ENCODE peak calls at places on chromosome 12, in seven cellular contexts. A, H, Y, E, M, R and K are unnamed samples.

GRCh38 chr12:92977326-92977725 is 48.2 kb upstream of the EEA1 start:
- DNase-seq in E (no peak), A (no peak), R (no peak), H (no peak), M (no peak), Y (peak), K (no peak)

GRCh38 chr12:113271853-113272561 is 50.7 kb downstream of the TPCN1 start:
- DNase-seq in M (peak), A (peak), Y (peak), E (peak), R (no peak), H (peak), K (peak)

GRCh38 chr12:52924764-52925716 is 20.2 kb upstream of the KRT8 start:
- DNase-seq in E (no peak), H (peak), M (no peak), A (peak), Y (peak), R (no peak), K (peak)

GRCh38 chr12:77152623-77153193 is 87.3 kb upstream of the E2F7 start:
- DNase-seq in M (no peak), E (no peak), H (peak), A (peak), Y (peak), R (no peak), K (peak)

GRCh38 chr12:95228617-95229016 is 11.0 kb downstream of the VEZT start:
- DNase-seq in E (no peak), Y (no peak), M (no peak), H (no peak), R (no peak), A (no peak), K (no peak)

GRCh38 chr12:105595440-105595839 is 264.9 kb downstream of the C12orf75 start:
- DNase-seq in E (no peak), A (no peak), M (no peak), H (no peak), R (no peak), Y (no peak), K (no peak)

GRCh38 chr12:19273482-19274330 is 144.2 kb downstream of the PLEKHA5 start:
- DNase-seq in A (peak), Y (peak), R (no peak), H (peak), M (peak), E (peak), K (peak)

GRCh38 chr12:12540261-12541013 is 22.2 kb downstream of the DUSP16 start:
- DNase-seq in Y (no peak), H (no peak), A (no peak), M (no peak), E (no peak), R (no peak), K (no peak)

GRCh38 chr12:24561411-24561871 is 387.5 kb downstream of the BCAT1 start:
- DNase-seq in E (peak), M (no peak), R (no peak), A (peak), H (peak), Y (peak), K (peak)

GRCh38 chr12:88309546-88309945 is 167.4 kb downstream of the TMTC3 start:
- DNase-seq in R (no peak), M (no peak), Y (peak), E (no peak), H (peak), A (peak), K (peak)

GRCh38 chr12:105090361-105090760 is 6.1 kb upstream of the ALDH1L2 start:
- DNase-seq in A (no peak), Y (no peak), E (no peak), R (no peak), M (no peak), H (no peak), K (no peak)

GRCh38 chr12:98256830-98257229 is 258.6 kb upstream of the TMPO start:
- DNase-seq in R (no peak), Y (no peak), E (no peak), H (no peak), M (no peak), A (no peak), K (no peak)

GRCh38 chr12:64670039-64670438 is 59.7 kb downstream of the RASSF3 start:
- DNase-seq in R (no peak), Y (no peak), M (no peak), A (no peak), H (no peak), E (no peak), K (no peak)

GRCh38 chr12:26680724-26681455 is 152.1 kb downstream of the ITPR2 start:
- DNase-seq in Y (peak), R (no peak), A (peak), M (no peak), H (peak), E (no peak), K (peak)

GRCh38 chr12:120115692-120116442 is 686 bp downstream of the RAB35 start:
- DNase-seq in Y (peak), M (no peak), H (peak), R (no peak), E (no peak), A (peak), K (peak)

GRCh38 chr12:43406797-43407196 is 145.2 kb downstream of the ADAMTS20 start:
- DNase-seq in Y (no peak), H (no peak), E (no peak), R (no peak), A (no peak), M (no peak), K (no peak)

GRCh38 chr12:56007892-56008471 is 10.9 kb downstream of the SUOX start:
- DNase-seq in Y (no peak), E (no peak), M (no peak), R (no peak), H (peak), A (no peak), K (peak)

GRCh38 chr12:115597157-115597712 is 680.3 kb downstream of the MED13L start:
- DNase-seq in Y (peak), M (no peak), R (no peak), A (peak), H (peak), E (no peak), K (peak)

GRCh38 chr12:6934110-6934509 is 6.4 kb downstream of the ATN1 start:
- DNase-seq in H (peak), Y (peak), M (no peak), R (no peak), E (no peak), A (peak), K (no peak)

GRCh38 chr12:52175411-52176350 is 16.1 kb downstream of the KRT80 start:
- DNase-seq in M (no peak), A (no peak), R (no peak), Y (peak), H (no peak), E (no peak), K (no peak)

GRCh38 chr12:38771871-38772270 is 133.5 kb downstream of the CPNE8 start:
- DNase-seq in H (no peak), A (no peak), M (no peak), Y (peak), E (no peak), R (no peak), K (no peak)

GRCh38 chr12:52155048-52155868 is 36.6 kb downstream of the KRT80 start:
- DNase-seq in Y (peak), E (no peak), M (no peak), A (no peak), R (no peak), H (peak), K (peak)

GRCh38 chr12:54678131-54678530 is 30.0 kb upstream of the DCD start:
- DNase-seq in H (no peak), M (no peak), Y (no peak), A (no peak), E (no peak), R (no peak), K (no peak)

GRCh38 chr12:22275847-22276246 is 58.7 kb downstream of the ST8SIA1 start:
- DNase-seq in Y (peak), H (peak), M (peak), A (peak), R (peak), E (peak), K (peak)

GRCh38 chr12:124874988-124875802 is 11.5 kb upstream of the SCARB1 start:
- DNase-seq in R (no peak), M (no peak), H (no peak), A (no peak), E (no peak), Y (no peak), K (no peak)

GRCh38 chr12:121120323-121120722 is 12.4 kb upstream of the P2RX7 start:
- DNase-seq in H (no peak), Y (no peak), A (no peak), E (no peak), R (no peak), M (no peak), K (no peak)

GRCh38 chr12:123059501-123059900 is 79.0 kb downstream of the ARL6IP4 start:
- DNase-seq in R (no peak), H (no peak), Y (no peak), E (no peak), M (no peak), A (no peak), K (no peak)

GRCh38 chr12:113392988-113393579 is 10.6 kb downstream of the SDS start:
- DNase-seq in H (peak), M (no peak), E (no peak), R (peak), Y (peak), A (no peak), K (peak)

GRCh38 chr12:19946549-19946948 is 421.8 kb upstream of the PDE3A start:
- DNase-seq in H (peak), Y (peak), M (no peak), R (no peak), E (no peak), A (peak), K (peak)

GRCh38 chr12:51357374-51358047 is 11.0 kb upstream of the CELA1 start:
- DNase-seq in H (no peak), Y (no peak), E (no peak), M (no peak), A (no peak), R (no peak), K (no peak)

GRCh38 chr12:71306808-71307207 is 132.8 kb upstream of the LGR5 start:
- DNase-seq in H (no peak), A (no peak), R (no peak), E (no peak), M (no peak), Y (no peak), K (no peak)

GRCh38 chr12:110224379-110225304 is 56.4 kb upstream of the ATP2A2 start:
- DNase-seq in E (peak), A (peak), R (no peak), M (no peak), H (peak), Y (peak), K (peak)

GRCh38 chr12:20792971-20793370 is 17.5 kb upstream of the SLCO1B3 start:
- DNase-seq in H (no peak), R (no peak), E (no peak), A (no peak), M (no peak), Y (no peak), K (no peak)

GRCh38 chr12:20212036-20212435 is 156.3 kb upstream of the PDE3A start:
- DNase-seq in M (no peak), H (peak), Y (peak), A (peak), R (no peak), E (no peak), K (peak)

GRCh38 chr12:58917699-58918334 is 2.5 kb downstream of the LRIG3 start:
- DNase-seq in E (no peak), Y (no peak), R (no peak), H (no peak), A (no peak), M (no peak), K (peak)

GRCh38 chr12:81570234-81570633 is 188.9 kb downstream of the PPFIA2 start:
- DNase-seq in A (no peak), H (no peak), E (no peak), M (no peak), R (no peak), Y (no peak), K (no peak)

DNA sequence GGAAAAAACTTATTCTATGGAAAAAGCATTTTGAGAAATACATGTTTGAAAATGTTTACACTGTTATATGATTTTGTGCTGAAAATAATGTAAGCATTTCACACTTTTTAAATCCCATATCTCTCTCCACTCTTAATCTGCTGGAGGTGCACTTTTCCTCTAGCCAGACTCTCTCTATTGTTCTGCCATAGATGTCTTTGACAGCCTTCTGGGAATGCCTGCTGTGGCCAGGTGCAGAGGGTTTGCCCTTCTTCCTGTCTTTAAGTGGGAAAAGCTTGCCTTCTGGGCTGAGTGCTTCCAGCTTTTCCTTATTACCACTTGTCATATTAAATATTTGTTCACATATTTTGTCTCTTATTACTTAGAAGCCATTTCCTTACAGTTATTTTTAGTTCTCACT is 60.1 kb upstream of the PPM1H start:
- DNase-seq in Y (no peak), H (no peak), A (no peak), R (no peak), E (no peak), M (no peak), K (no peak)
- TF ChIP-seq CTCF in Y (no peak), H (no peak), A (no peak), R (no peak), E (no peak), M (no peak), K (no peak)

GRCh38 chr12:31316964-31317363 is 9.0 kb downstream of the SINHCAF start:
- DNase-seq in M (no peak), A (no peak), H (no peak), R (no peak), E (no peak), Y (no peak), K (no peak)

GRCh38 chr12:31318870-31319269 is 7.1 kb downstream of the SINHCAF start:
- DNase-seq in R (no peak), M (no peak), H (no peak), E (no peak), A (no peak), Y (no peak), K (no peak)

GRCh38 chr12:31315089-31315725 is 10.7 kb downstream of the SINHCAF start:
- DNase-seq in R (no peak), Y (no peak), A (no peak), H (no peak), E (no peak), M (no peak), K (no peak)

GRCh38 chr12:31315779-31316465 is 10.0 kb downstream of the SINHCAF start:
- DNase-seq in Y (no peak), H (no peak), R (no peak), E (no peak), M (no peak), A (no peak), K (no peak)

GRCh38 chr12:31317471-31318397 is 8.2 kb downstream of the SINHCAF start:
- DNase-seq in R (no peak), A (no peak), H (no peak), Y (peak), M (no peak), E (no peak), K (peak)
- H3K4me3 ChIP-seq in R (peak), A (peak), H (peak), Y (peak), M (peak), E (no peak), K (peak)

GRCh38 chr12:57134949-57135348 is 6.7 kb downstream of the LRP1 start:
- DNase-seq in Y (no peak), H (peak), M (no peak), R (no peak), A (no peak), E (no peak), K (no peak)
- TF ChIP-seq CTCF in Y (no peak), H (no peak), M (no peak), R (no peak), A (no peak), E (no peak), K (no peak)

GRCh38 chr12:46259713-46260112 is 9.1 kb downstream of the SLC38A1 start:
- DNase-seq in Y (no peak), H (no peak), A (no peak), R (no peak), E (no peak), M (no peak), K (no peak)
- H3K4me3 ChIP-seq in Y (no peak), H (no peak), A (no peak), R (no peak), E (no peak), M (no peak), K (no peak)

DNA sequence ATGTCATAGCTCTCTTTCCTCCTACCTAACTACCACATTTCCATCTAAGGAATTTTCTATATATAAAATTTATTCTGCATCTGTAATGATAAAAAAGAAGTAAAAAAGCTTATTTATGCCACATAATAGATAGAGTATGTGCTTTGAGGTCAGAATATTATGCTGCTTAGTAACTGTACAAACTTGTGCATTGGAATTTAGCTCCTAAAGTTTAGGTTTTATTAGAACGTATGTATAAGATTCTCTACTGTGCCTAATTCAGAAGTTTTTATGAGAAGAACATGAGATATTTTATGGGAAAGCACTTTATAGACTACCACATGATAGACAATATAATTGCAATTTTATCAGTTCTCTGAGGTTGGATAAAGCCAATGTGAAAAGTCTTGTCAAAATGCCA is 384.7 kb downstream of the SLC16A7 start:
- DNase-seq in A (peak), Y (no peak), E (no peak), M (no peak), H (peak), R (no peak), K (peak)
- TF ChIP-seq CTCF in A (no peak), Y (no peak), E (no peak), M (no peak), H (no peak), R (no peak), K (no peak)

GRCh38 chr12:107580750-107581529 is 104.7 kb upstream of the PWP1 start:
- DNase-seq in Y (no peak), M (no peak), H (no peak), R (peak), A (no peak), E (no peak), K (no peak)
- H3K4me3 ChIP-seq in Y (peak), M (peak), H (no peak), R (no peak), A (peak), E (no peak), K (no peak)